ENCODE peak calls at places on chromosome 15, in four cellular contexts. One of them, this sample, is unnamed.

GRCh38 chr15:34490421-34491193 is 53.0 kb upstream of the GOLGA8A start:
- DNase-seq in NK-92 treated with Interleukin-12 subunit alpha and Interleukin-12 subunit beta, amount 100 ng/mL, for 24 hours: no peak
- DNase-seq in WTC11: peak
- DNase-seq in activated CD8-positive, alpha-beta memory T cell treated with anti-CD3 and anti-CD28 coated beads, Interleukin-2, amount 50 U/mL, for 48 hours: no peak
- DNase-seq in this sample: no peak

GRCh38 chr15:50134524-50135024 is 15.5 kb upstream of the ATP8B4 start:
- DNase-seq in NK-92 treated with Interleukin-12 subunit alpha and Interleukin-12 subunit beta, amount 100 ng/mL, for 24 hours: no peak
- DNase-seq in WTC11: no peak
- DNase-seq in activated CD8-positive, alpha-beta memory T cell treated with anti-CD3 and anti-CD28 coated beads, Interleukin-2, amount 50 U/mL, for 48 hours: no peak
- DNase-seq in this sample: no peak

GRCh38 chr15:67906382-67906781 is 66.5 kb upstream of the RNU6-1 start:
- DNase-seq in NK-92 treated with Interleukin-12 subunit alpha and Interleukin-12 subunit beta, amount 100 ng/mL, for 24 hours: no peak
- DNase-seq in WTC11: no peak
- DNase-seq in activated CD8-positive, alpha-beta memory T cell treated with anti-CD3 and anti-CD28 coated beads, Interleukin-2, amount 50 U/mL, for 48 hours: no peak
- DNase-seq in this sample: no peak

GRCh38 chr15:55914446-55914845 is 79.0 kb downstream of the NEDD4 start:
- DNase-seq in NK-92 treated with Interleukin-12 subunit alpha and Interleukin-12 subunit beta, amount 100 ng/mL, for 24 hours: no peak
- DNase-seq in WTC11: no peak
- DNase-seq in activated CD8-positive, alpha-beta memory T cell treated with anti-CD3 and anti-CD28 coated beads, Interleukin-2, amount 50 U/mL, for 48 hours: no peak
- DNase-seq in this sample: no peak

GRCh38 chr15:32979710-32980109 is 214.8 kb downstream of the FMN1 start:
- DNase-seq in NK-92 treated with Interleukin-12 subunit alpha and Interleukin-12 subunit beta, amount 100 ng/mL, for 24 hours: no peak
- DNase-seq in WTC11: no peak
- DNase-seq in activated CD8-positive, alpha-beta memory T cell treated with anti-CD3 and anti-CD28 coated beads, Interleukin-2, amount 50 U/mL, for 48 hours: no peak
- DNase-seq in this sample: no peak

GRCh38 chr15:70098461-70099166 is 897 bp upstream of the TLE3 start:
- DNase-seq in NK-92 treated with Interleukin-12 subunit alpha and Interleukin-12 subunit beta, amount 100 ng/mL, for 24 hours: peak
- DNase-seq in WTC11: peak
- DNase-seq in activated CD8-positive, alpha-beta memory T cell treated with anti-CD3 and anti-CD28 coated beads, Interleukin-2, amount 50 U/mL, for 48 hours: peak
- DNase-seq in this sample: no peak

GRCh38 chr15:59221479-59221878 is 14.8 kb downstream of the LDHAL6B start:
- DNase-seq in NK-92 treated with Interleukin-12 subunit alpha and Interleukin-12 subunit beta, amount 100 ng/mL, for 24 hours: no peak
- DNase-seq in WTC11: no peak
- DNase-seq in activated CD8-positive, alpha-beta memory T cell treated with anti-CD3 and anti-CD28 coated beads, Interleukin-2, amount 50 U/mL, for 48 hours: no peak
- DNase-seq in this sample: no peak

GRCh38 chr15:58985443-58985842 is 2.0 kb upstream of the RNF111 start:
- DNase-seq in NK-92 treated with Interleukin-12 subunit alpha and Interleukin-12 subunit beta, amount 100 ng/mL, for 24 hours: no peak
- DNase-seq in WTC11: peak
- DNase-seq in activated CD8-positive, alpha-beta memory T cell treated with anti-CD3 and anti-CD28 coated beads, Interleukin-2, amount 50 U/mL, for 48 hours: no peak
- DNase-seq in this sample: no peak

GRCh38 chr15:49187537-49188245 is 17.6 kb downstream of the GALK2 start:
- DNase-seq in NK-92 treated with Interleukin-12 subunit alpha and Interleukin-12 subunit beta, amount 100 ng/mL, for 24 hours: no peak
- DNase-seq in WTC11: no peak
- DNase-seq in activated CD8-positive, alpha-beta memory T cell treated with anti-CD3 and anti-CD28 coated beads, Interleukin-2, amount 50 U/mL, for 48 hours: no peak
- DNase-seq in this sample: no peak

GRCh38 chr15:29089731-29090616 is 179.6 kb downstream of the NSMCE3 start:
- DNase-seq in NK-92 treated with Interleukin-12 subunit alpha and Interleukin-12 subunit beta, amount 100 ng/mL, for 24 hours: peak
- DNase-seq in WTC11: no peak
- DNase-seq in activated CD8-positive, alpha-beta memory T cell treated with anti-CD3 and anti-CD28 coated beads, Interleukin-2, amount 50 U/mL, for 48 hours: peak
- DNase-seq in this sample: no peak

GRCh38 chr15:29268706-29269484 is 727 bp downstream of the NSMCE3 start:
- DNase-seq in NK-92 treated with Interleukin-12 subunit alpha and Interleukin-12 subunit beta, amount 100 ng/mL, for 24 hours: peak
- DNase-seq in WTC11: peak
- DNase-seq in activated CD8-positive, alpha-beta memory T cell treated with anti-CD3 and anti-CD28 coated beads, Interleukin-2, amount 50 U/mL, for 48 hours: peak
- DNase-seq in this sample: peak

GRCh38 chr15:58396181-58396580 is 35.6 kb upstream of the LIPC start:
- DNase-seq in NK-92 treated with Interleukin-12 subunit alpha and Interleukin-12 subunit beta, amount 100 ng/mL, for 24 hours: no peak
- DNase-seq in WTC11: no peak
- DNase-seq in activated CD8-positive, alpha-beta memory T cell treated with anti-CD3 and anti-CD28 coated beads, Interleukin-2, amount 50 U/mL, for 48 hours: no peak
- DNase-seq in this sample: no peak

GRCh38 chr15:26243382-26243781 is 380.3 kb upstream of the ATP10A start:
- DNase-seq in NK-92 treated with Interleukin-12 subunit alpha and Interleukin-12 subunit beta, amount 100 ng/mL, for 24 hours: no peak
- DNase-seq in WTC11: no peak
- DNase-seq in activated CD8-positive, alpha-beta memory T cell treated with anti-CD3 and anti-CD28 coated beads, Interleukin-2, amount 50 U/mL, for 48 hours: no peak
- DNase-seq in this sample: no peak

GRCh38 chr15:92460023-92460422 is 66.3 kb downstream of the ST8SIA2 start:
- DNase-seq in NK-92 treated with Interleukin-12 subunit alpha and Interleukin-12 subunit beta, amount 100 ng/mL, for 24 hours: no peak
- DNase-seq in WTC11: no peak
- DNase-seq in activated CD8-positive, alpha-beta memory T cell treated with anti-CD3 and anti-CD28 coated beads, Interleukin-2, amount 50 U/mL, for 48 hours: no peak
- DNase-seq in this sample: no peak

GRCh38 chr15:77625376-77625775 is 7.3 kb downstream of the LINGO1 start:
- DNase-seq in NK-92 treated with Interleukin-12 subunit alpha and Interleukin-12 subunit beta, amount 100 ng/mL, for 24 hours: no peak
- DNase-seq in WTC11: no peak
- DNase-seq in activated CD8-positive, alpha-beta memory T cell treated with anti-CD3 and anti-CD28 coated beads, Interleukin-2, amount 50 U/mL, for 48 hours: no peak
- DNase-seq in this sample: no peak

GRCh38 chr15:96977886-96978285 is 647.4 kb downstream of the NR2F2 start:
- DNase-seq in NK-92 treated with Interleukin-12 subunit alpha and Interleukin-12 subunit beta, amount 100 ng/mL, for 24 hours: no peak
- DNase-seq in WTC11: no peak
- DNase-seq in activated CD8-positive, alpha-beta memory T cell treated with anti-CD3 and anti-CD28 coated beads, Interleukin-2, amount 50 U/mL, for 48 hours: no peak
- DNase-seq in this sample: no peak

GRCh38 chr15:96560246-96560895 is 229.9 kb downstream of the NR2F2 start:
- DNase-seq in NK-92 treated with Interleukin-12 subunit alpha and Interleukin-12 subunit beta, amount 100 ng/mL, for 24 hours: no peak
- DNase-seq in WTC11: no peak
- DNase-seq in activated CD8-positive, alpha-beta memory T cell treated with anti-CD3 and anti-CD28 coated beads, Interleukin-2, amount 50 U/mL, for 48 hours: no peak
- DNase-seq in this sample: no peak

GRCh38 chr15:33309602-33310276 is 1.0 kb upstream of the RYR3 start:
- DNase-seq in NK-92 treated with Interleukin-12 subunit alpha and Interleukin-12 subunit beta, amount 100 ng/mL, for 24 hours: no peak
- DNase-seq in WTC11: peak
- DNase-seq in activated CD8-positive, alpha-beta memory T cell treated with anti-CD3 and anti-CD28 coated beads, Interleukin-2, amount 50 U/mL, for 48 hours: no peak
- DNase-seq in this sample: no peak

GRCh38 chr15:87896926-87897325 is 359.6 kb downstream of the NTRK3 start:
- DNase-seq in NK-92 treated with Interleukin-12 subunit alpha and Interleukin-12 subunit beta, amount 100 ng/mL, for 24 hours: no peak
- DNase-seq in WTC11: no peak
- DNase-seq in activated CD8-positive, alpha-beta memory T cell treated with anti-CD3 and anti-CD28 coated beads, Interleukin-2, amount 50 U/mL, for 48 hours: no peak
- DNase-seq in this sample: no peak

GRCh38 chr15:66101715-66102395 is 151.7 kb downstream of the MEGF11 start:
- DNase-seq in NK-92 treated with Interleukin-12 subunit alpha and Interleukin-12 subunit beta, amount 100 ng/mL, for 24 hours: no peak
- DNase-seq in WTC11: peak
- DNase-seq in activated CD8-positive, alpha-beta memory T cell treated with anti-CD3 and anti-CD28 coated beads, Interleukin-2, amount 50 U/mL, for 48 hours: no peak
- DNase-seq in this sample: no peak

GRCh38 chr15:32903591-32903990 is 185.8 kb downstream of the GREM1 start:
- DNase-seq in NK-92 treated with Interleukin-12 subunit alpha and Interleukin-12 subunit beta, amount 100 ng/mL, for 24 hours: no peak
- DNase-seq in WTC11: no peak
- DNase-seq in activated CD8-positive, alpha-beta memory T cell treated with anti-CD3 and anti-CD28 coated beads, Interleukin-2, amount 50 U/mL, for 48 hours: no peak
- DNase-seq in this sample: no peak

GRCh38 chr15:76259392-76259791 is 51.9 kb downstream of the ETFA start:
- DNase-seq in NK-92 treated with Interleukin-12 subunit alpha and Interleukin-12 subunit beta, amount 100 ng/mL, for 24 hours: no peak
- DNase-seq in WTC11: no peak
- DNase-seq in activated CD8-positive, alpha-beta memory T cell treated with anti-CD3 and anti-CD28 coated beads, Interleukin-2, amount 50 U/mL, for 48 hours: no peak
- DNase-seq in this sample: no peak